ENCODE peak calls at places on chromosomes 5 and 9, in six cellular contexts. E is HFF-Myc, M is fibroblast of pulmonary artery, H is tibial artery, V is stromal cell of bone marrow, F is NCI-H1694 treated with DMSO at 0.1 percent for 48 hours. Q is an unnamed sample.

GRCh38 chr9:113580041-113580953 is 116.8 kb downstream of the RGS3 start:
- DNase-seq in E (no peak), M (peak; percentile 58), H (peak; percentile 88), V (no peak), F (no peak), Q (peak; percentile 64)

GRCh38 chr5:148963679-148964078 is 99.2 kb downstream of the SH3TC2 start:
- DNase-seq in E (no peak), M (no peak), H (peak; percentile 38), V (no peak), F (no peak), Q (no peak)

GRCh38 chr5:113147088-113147487 is 170.5 kb downstream of the DCP2 start:
- DNase-seq in E (peak; percentile 29), M (peak; percentile 89), H (no peak), V (peak; percentile 90), F (no peak), Q (no peak)

GRCh38 chr5:68522863-68523262 is 307.3 kb downstream of the PIK3R1 start:
- DNase-seq in E (no peak), M (no peak), H (no peak), V (no peak), F (no peak), Q (no peak)

GRCh38 chr9:134191455-134192209 is 27.3 kb upstream of the RNU6ATAC start:
- DNase-seq in E (no peak), M (no peak), H (no peak), V (no peak), F (no peak), Q (no peak)

GRCh38 chr9:129666575-129666974 is 1.1 kb downstream of the PRRX2 start:
- DNase-seq in E (no peak), M (no peak), H (no peak), V (no peak), F (no peak), Q (no peak)

GRCh38 chr5:72046106-72046505 is 61.2 kb upstream of the MAP1B start:
- DNase-seq in E (no peak), M (no peak), H (no peak), V (no peak), F (no peak), Q (no peak)

GRCh38 chr5:66242050-66242449 is 98.0 kb downstream of the SREK1 start:
- DNase-seq in E (no peak), M (peak; percentile 26), H (no peak), V (no peak), F (no peak), Q (no peak)

GRCh38 chr5:115415143-115415491 is 118.7 kb upstream of the CCDC112 start:
- DNase-seq in E (peak; percentile 80), M (peak; percentile 92), H (no peak), V (no peak), F (no peak), Q (no peak)

GRCh38 chr5:112757468-112758208 is 20.0 kb downstream of the APC start:
- DNase-seq in E (peak; percentile 42), M (peak; percentile 83), H (no peak), V (peak; percentile 38), F (peak; percentile 65), Q (peak; percentile 30)

GRCh38 chr9:133436706-133437105 is 14.5 kb downstream of the ADAMTS13 start:
- DNase-seq in E (no peak), M (no peak), H (no peak), V (no peak), F (no peak), Q (no peak)

GRCh38 chr5:100901851-100902341 is 1.2 kb downstream of the ST8SIA4 start:
- DNase-seq in E (no peak), M (peak; percentile 53), H (peak; percentile 55), V (no peak), F (peak; percentile 15), Q (peak; percentile 24)

GRCh38 chr5:36170869-36171424 is 19.0 kb downstream of the SKP2 start:
- DNase-seq in E (no peak), M (no peak), H (no peak), V (no peak), F (no peak), Q (no peak)

GRCh38 chr5:138770291-138770690 is 17.1 kb downstream of the CTNNA1 start:
- DNase-seq in E (no peak), M (no peak), H (no peak), V (no peak), F (no peak), Q (no peak)

GRCh38 chr5:176415240-176416122 is 858 bp downstream of the CLTB start:
- DNase-seq in E (no peak), M (peak; percentile 49), H (no peak), V (no peak), F (no peak), Q (peak; percentile 47)

GRCh38 chr5:172235132-172235780 is 41.3 kb downstream of the EFCAB9 start:
- DNase-seq in E (no peak), M (peak; percentile 14), H (no peak), V (peak; percentile 4), F (no peak), Q (no peak)

GRCh38 chr9:16032799-16033198 is 480.0 kb downstream of the CCDC171 start:
- DNase-seq in E (no peak), M (peak; percentile 50), H (no peak), V (no peak), F (no peak), Q (no peak)

GRCh38 chr5:8057764-8058163 is 188.8 kb downstream of the MTRR start:
- DNase-seq in E (peak; percentile 5), M (peak; percentile 7), H (no peak), V (no peak), F (no peak), Q (no peak)

GRCh38 chr9:99023831-99024230 is 80.1 kb downstream of the COL15A1 start:
- DNase-seq in E (no peak), M (peak; percentile 43), H (peak; percentile 75), V (no peak), F (peak; percentile 56), Q (no peak)

GRCh38 chr5:149423287-149424268 is 44.5 kb upstream of the IL17B start:
- DNase-seq in E (no peak), M (peak; percentile 71), H (no peak), V (no peak), F (no peak), Q (no peak)

GRCh38 chr9:74960548-74960947 is 7.8 kb upstream of the C9orf40 start:
- DNase-seq in E (no peak), M (peak; percentile 72), H (no peak), V (peak; percentile 36), F (no peak), Q (no peak)

GRCh38 chr5:23631283-23632045 is 124.1 kb downstream of the PRDM9 start:
- DNase-seq in E (no peak), M (peak; percentile 95), H (no peak), V (peak; percentile 15), F (no peak), Q (no peak)

GRCh38 chr5:158801286-158801685 is 298.4 kb downstream of the EBF1 start:
- DNase-seq in E (no peak), M (no peak), H (no peak), V (no peak), F (no peak), Q (no peak)

GRCh38 chr5:76674330-76675066 is 41.4 kb upstream of the F2R start:
- DNase-seq in E (no peak), M (no peak), H (no peak), V (no peak), F (no peak), Q (no peak)

GRCh38 chr9:22739712-22740111 is 293.1 kb downstream of the DMRTA1 start:
- DNase-seq in E (no peak), M (no peak), H (no peak), V (no peak), F (no peak), Q (no peak)

GRCh38 chr9:37650873-37651768 is at the start of gene FRMPD1:
- DNase-seq in E (no peak), M (peak; percentile 33), H (no peak), V (peak; percentile 13), F (peak; percentile 52), Q (peak; percentile 81)

GRCh38 chr9:130638278-130639118 is 25.9 kb upstream of the PRDM12 start:
- DNase-seq in E (no peak), M (no peak), H (no peak), V (no peak), F (no peak), Q (no peak)